ENCODE peak calls at places on chromosomes 6 and 20, in five cellular contexts. O, J, M, I and S are unnamed samples.

GRCh38 chr6:93393554-93394074 is 25.7 kb downstream of the EPHA7 start:
- DNase-seq in O (no peak), J (no peak), M (no peak), I (no peak), S (no peak)

GRCh38 chr6:121187200-121187832 is 147.0 kb downstream of the TBC1D32 start:
- DNase-seq in O (no peak), J (no peak), M (no peak), I (no peak), S (no peak)

GRCh38 chr6:1770435-1770843 is 160.7 kb downstream of the FOXC1 start:
- DNase-seq in O (no peak), J (no peak), M (peak), I (no peak), S (no peak)

GRCh38 chr6:169539176-169539897 is 162.5 kb downstream of the WDR27 start:
- DNase-seq in O (no peak), J (no peak), M (no peak), I (no peak), S (no peak)

GRCh38 chr6:119966484-119966883 is 616.9 kb upstream of the MAN1A1 start:
- DNase-seq in O (no peak), J (peak), M (no peak), I (no peak), S (peak)

GRCh38 chr6:164665328-164665727 is 644.1 kb downstream of the C6orf118 start:
- DNase-seq in O (no peak), J (no peak), M (no peak), I (no peak), S (no peak)

GRCh38 chr20:13226367-13226766 is 5.3 kb downstream of the ISM1 start:
- DNase-seq in O (no peak), J (no peak), M (no peak), I (no peak), S (no peak)

GRCh38 chr6:83696674-83697073 is 12.2 kb downstream of the SNAP91 start:
- DNase-seq in O (no peak), J (no peak), M (no peak), I (no peak), S (no peak)

GRCh38 chr6:170130771-170131241 is 160.1 kb downstream of the DLL1 start:
- DNase-seq in O (no peak), J (no peak), M (no peak), I (no peak), S (no peak)

GRCh38 chr6:169096326-169096882 is 157.2 kb downstream of the THBS2 start:
- DNase-seq in O (no peak), J (no peak), M (no peak), I (no peak), S (no peak)

GRCh38 chr6:13189710-13190109 is 138.6 kb downstream of the TBC1D7 start:
- DNase-seq in O (no peak), J (no peak), M (no peak), I (no peak), S (no peak)
- TF ChIP-seq ZNF274 in O (no peak), J (no peak), M (no peak), I (no peak), S (no peak)

DNA sequence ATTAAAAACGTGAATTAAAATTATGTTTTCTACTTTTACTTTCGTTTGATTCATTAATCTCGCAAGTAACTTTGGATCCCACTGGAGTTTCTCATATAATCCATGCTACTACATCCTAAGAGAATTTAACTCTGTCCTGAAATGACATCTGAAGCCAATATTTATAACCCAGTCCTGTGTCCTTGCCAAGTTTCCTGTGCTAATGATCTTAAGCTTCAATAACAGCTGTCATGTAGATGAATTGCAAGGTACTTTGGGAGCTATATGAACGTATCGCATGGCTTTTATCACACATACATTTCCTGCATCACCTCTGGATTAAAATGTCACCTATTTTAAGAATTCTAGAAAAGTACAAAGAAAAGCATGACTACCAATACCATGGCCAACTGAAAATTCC is 833.8 kb upstream of the CITED2 start:
- DNase-seq in O (no peak), J (no peak), M (no peak), I (no peak), S (no peak)
- TF ChIP-seq ZNF274 in O (no peak), J (no peak), M (no peak), I (no peak), S (no peak)

DNA sequence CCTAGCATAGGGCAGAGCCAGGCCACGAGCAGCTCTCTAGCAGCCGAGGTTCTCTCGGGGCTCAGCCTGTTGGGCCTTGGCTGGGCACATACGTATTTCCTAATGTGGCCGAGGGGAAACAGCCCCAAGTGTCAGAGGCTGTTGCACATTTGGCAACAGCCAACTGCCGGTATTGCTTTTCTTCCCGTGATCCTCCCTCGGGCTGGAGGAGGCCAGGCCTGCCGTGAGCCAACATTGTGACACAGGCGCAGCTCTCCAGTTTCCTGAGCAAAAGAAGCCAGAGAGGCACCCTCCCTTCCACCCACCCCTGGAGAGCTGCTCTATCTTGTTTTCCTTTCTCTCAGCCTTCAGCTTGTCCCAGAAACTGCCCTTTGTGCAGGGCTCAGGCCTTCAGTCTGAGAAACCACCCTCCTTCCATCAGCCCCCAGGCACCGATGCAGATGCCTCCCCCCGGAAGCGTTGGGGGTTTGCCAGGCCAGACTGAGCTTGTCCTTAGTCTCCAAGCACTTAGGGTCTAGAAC is 5.1 kb upstream of the BPI start:
- DNase-seq in O (no peak), J (no peak), M (no peak), I (no peak), S (no peak)
- TF ChIP-seq ZNF274 in O (no peak), J (no peak), M (no peak), I (no peak), S (no peak)

GRCh38 chr6:16522937-16523336 is 238.3 kb downstream of the ATXN1 start:
- DNase-seq in O (no peak), J (no peak), M (no peak), I (no peak), S (no peak)

GRCh38 chr6:16521528-16521927 is 239.7 kb downstream of the ATXN1 start:
- DNase-seq in O (no peak), J (no peak), M (no peak), I (no peak), S (no peak)

GRCh38 chr6:16527691-16528090 is 233.6 kb downstream of the ATXN1 start:
- DNase-seq in O (no peak), J (no peak), M (no peak), I (no peak), S (no peak)

GRCh38 chr6:16524380-16524707 is 236.9 kb downstream of the ATXN1 start:
- DNase-seq in O (no peak), J (no peak), M (no peak), I (no peak), S (no peak)

GRCh38 chr6:16523550-16524379 is 237.5 kb downstream of the ATXN1 start:
- DNase-seq in O (no peak), J (no peak), M (no peak), I (no peak), S (no peak)
- TF ChIP-seq ZNF274 in O (no peak), J (no peak), M (no peak), I (no peak), S (no peak)

DNA sequence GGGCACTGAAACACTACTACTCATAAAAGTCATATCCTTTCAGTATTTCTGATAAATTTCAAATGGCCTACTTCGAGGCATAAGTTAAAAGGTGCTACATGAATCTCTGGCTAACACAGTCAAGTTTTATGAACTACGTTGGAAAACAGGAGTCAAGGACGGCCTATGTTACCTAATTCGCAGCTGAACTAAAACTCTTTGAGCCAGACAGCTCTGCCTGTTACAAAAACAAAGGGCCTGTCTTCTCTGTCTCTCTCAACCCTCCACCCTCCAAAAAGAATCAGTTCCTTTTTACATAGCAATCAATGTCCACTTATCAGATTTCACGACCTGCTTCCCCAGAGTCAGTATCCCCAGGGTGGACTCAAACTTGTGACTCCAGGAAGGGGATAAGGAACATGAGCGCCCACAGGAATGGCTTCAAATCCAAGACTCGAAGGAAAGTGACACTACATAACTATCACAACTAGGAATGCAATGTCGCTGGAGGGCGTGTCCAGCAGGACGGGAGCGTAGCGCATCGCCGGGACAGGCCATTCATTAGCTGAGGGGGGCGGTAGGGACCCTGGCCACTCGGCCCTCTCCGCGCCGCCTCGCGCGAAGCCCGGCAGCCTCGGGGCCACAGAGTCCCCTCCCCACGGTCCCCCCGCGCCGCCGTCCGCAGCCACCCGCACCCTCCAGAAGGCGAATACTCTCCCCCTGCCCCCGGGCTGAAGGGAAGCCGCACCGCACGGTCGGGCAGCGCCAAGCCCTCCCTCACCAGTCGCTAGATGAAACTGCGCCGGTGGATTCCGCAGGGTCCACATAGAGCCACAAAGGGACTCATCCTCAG is 526 bp downstream of the IBTK start:
- DNase-seq in O (peak), J (peak), M (no peak), I (no peak), S (no peak)
- TF ChIP-seq ZNF274 in O (no peak), J (no peak), M (no peak), I (no peak), S (no peak)

GRCh38 chr6:127968394-127968793 is 67.5 kb upstream of the THEMIS start:
- DNase-seq in O (no peak), J (no peak), M (no peak), I (no peak), S (no peak)

GRCh38 chr6:127969701-127970100 is 68.8 kb upstream of the THEMIS start:
- DNase-seq in O (no peak), J (no peak), M (no peak), I (no peak), S (no peak)

GRCh38 chr6:127972815-127973214 is 72.0 kb upstream of the THEMIS start:
- DNase-seq in O (no peak), J (no peak), M (no peak), I (no peak), S (no peak)

GRCh38 chr6:127971386-127971785 is 70.5 kb upstream of the THEMIS start:
- DNase-seq in O (no peak), J (no peak), M (no peak), I (no peak), S (no peak)

GRCh38 chr6:127971945-127972391 is 71.1 kb upstream of the THEMIS start:
- DNase-seq in O (no peak), J (no peak), M (no peak), I (no peak), S (no peak)
- TF ChIP-seq ZNF274 in O (no peak), J (no peak), M (no peak), I (no peak), S (no peak)

GRCh38 chr6:20497200-20497820 is 36.9 kb upstream of the CDKAL1 start:
- DNase-seq in O (no peak), J (no peak), M (no peak), I (no peak), S (no peak)
- TF ChIP-seq ZNF274 in O (no peak), J (no peak), M (no peak), I (no peak), S (no peak)

DNA sequence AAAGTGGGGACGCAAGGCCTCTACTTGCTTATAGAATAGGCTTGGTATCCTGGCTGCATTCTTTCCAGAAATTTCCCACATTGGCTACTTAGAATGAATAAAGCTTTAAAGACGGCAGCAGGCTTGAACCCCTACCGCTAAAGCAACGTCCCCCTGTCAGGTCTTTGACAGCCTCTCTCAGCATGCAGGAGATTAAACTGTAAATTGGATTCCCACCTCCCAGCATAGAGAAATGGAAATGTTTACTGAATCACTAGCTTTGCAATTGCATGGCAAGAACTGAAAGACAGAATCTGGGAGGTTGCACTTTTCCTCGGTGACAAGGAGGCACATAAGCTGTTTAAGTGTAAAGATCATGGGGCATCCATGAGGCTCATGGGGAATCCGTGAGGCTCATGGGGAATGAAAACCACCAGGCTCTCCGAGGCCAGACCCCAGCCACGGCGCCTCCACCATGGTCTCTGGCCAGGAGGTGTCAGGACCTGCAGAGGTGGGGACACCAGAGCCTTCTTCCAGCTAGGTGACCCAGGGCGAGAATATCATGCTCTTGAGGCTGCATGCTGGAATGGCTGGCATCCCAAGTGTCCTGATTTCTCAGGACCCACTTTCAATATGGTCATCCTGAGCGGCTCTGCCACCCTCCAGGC is 10.3 kb downstream of the LEMD2 start:
- DNase-seq in O (no peak), J (no peak), M (no peak), I (no peak), S (no peak)
- TF ChIP-seq ZNF274 in O (no peak), J (no peak), M (no peak), I (no peak), S (no peak)

GRCh38 chr6:157946053-157946617 is 35.5 kb upstream of the SYNJ2 start:
- DNase-seq in O (no peak), J (no peak), M (no peak), I (no peak), S (no peak)

GRCh38 chr6:157943964-157944283 is 37.7 kb upstream of the SYNJ2 start:
- DNase-seq in O (no peak), J (no peak), M (no peak), I (no peak), S (no peak)

GRCh38 chr6:157943249-157943963 is 38.3 kb upstream of the SYNJ2 start:
- DNase-seq in O (no peak), J (no peak), M (no peak), I (no peak), S (no peak)

GRCh38 chr6:157944983-157945931 is 36.4 kb upstream of the SYNJ2 start:
- DNase-seq in O (no peak), J (no peak), M (no peak), I (no peak), S (no peak)

GRCh38 chr6:157946865-157947532 is 34.7 kb upstream of the SYNJ2 start:
- DNase-seq in O (no peak), J (no peak), M (peak), I (no peak), S (no peak)
- TF ChIP-seq ZNF274 in O (no peak), J (no peak), M (no peak), I (no peak), S (no peak)

GRCh38 chr6:28542440-28543293 is 17.0 kb downstream of the GPX5 start:
- DNase-seq in O (peak), J (peak), M (peak), I (peak), S (peak)
- TF ChIP-seq ZNF274 in O (no peak), J (no peak), M (no peak), I (no peak), S (no peak)